ENCODE peak calls at places on chromosomes 7 and 10, in seven cellular contexts. U is heart left ventricle, Q is GM12891, Z is tibial nerve, E is GM12892, Y is ovary, B is H1. T is an unnamed sample.
A peak's percentile ranks its signal among the peaks of the same experiment; 100 is the strongest.

GRCh38 chr7:99008921-99009530 is 130.7 kb downstream of the TRRAP start:
- DNase-seq in Z (no peak), Y (no peak), U (no peak), B (no peak), Q (no peak), E (no peak), T (no peak)

GRCh38 chr7:54397836-54398612 is 144.2 kb upstream of the VSTM2A start:
- DNase-seq in Y (no peak), Z (no peak), Q (no peak), E (no peak), B (no peak), U (no peak), T (no peak)

GRCh38 chr7:77245015-77245755 is 45.6 kb upstream of the FGL2 start:
- DNase-seq in Q (no peak), E (no peak), Z (no peak), U (no peak), Y (no peak), B (no peak), T (no peak)

GRCh38 chr7:33906697-33907096 is 1.4 kb downstream of the BMPER start:
- DNase-seq in U (no peak), Z (no peak), Y (no peak), B (no peak), E (no peak), Q (no peak), T (no peak)

GRCh38 chr10:131895116-131895515 is 5.7 kb upstream of the PPP2R2D start:
- DNase-seq in B (no peak), Q (no peak), U (no peak), E (no peak), Y (no peak), Z (no peak), T (no peak)

GRCh38 chr10:44959243-44960097 is at the start of gene RASSF4:
- DNase-seq in E (peak; percentile 98), Q (peak; percentile 97), B (no peak), Z (peak; percentile 91), Y (peak; percentile 94), U (peak; percentile 96), T (peak; percentile 85)

GRCh38 chr7:47045592-47045991 is 536.3 kb downstream of the TNS3 start:
- DNase-seq in B (no peak), Y (no peak), U (no peak), Q (no peak), Z (no peak), E (no peak), T (no peak)

GRCh38 chr7:81330108-81330507 is 411.3 kb upstream of the SEMA3C start:
- DNase-seq in Y (no peak), U (no peak), E (no peak), Z (no peak), B (no peak), Q (no peak), T (no peak)

GRCh38 chr7:156969972-156970420 is 20.5 kb downstream of the NOM1 start:
- DNase-seq in Q (no peak), E (no peak), B (no peak), Z (no peak), U (no peak), Y (no peak), T (no peak)

GRCh38 chr10:113454341-113455061 is 98.4 kb upstream of the HABP2 start:
- DNase-seq in U (peak; percentile 24), Y (peak; percentile 58), E (no peak), Z (no peak), Q (peak; percentile 17), B (peak; percentile 33), T (peak; percentile 42)

GRCh38 chr7:30788640-30789333 is 17.6 kb downstream of the MINDY4 start:
- DNase-seq in Y (no peak), U (no peak), Q (no peak), Z (no peak), B (no peak), E (no peak), T (no peak)
- TF ChIP-seq POLR2A in Y (no peak), U (no peak), Q (no peak), Z (no peak), B (no peak), E (no peak), T (no peak)

GRCh38 chr10:77756319-77757232 is 119.0 kb upstream of the KCNMA1 start:
- DNase-seq in Y (peak; percentile 42), E (no peak), Z (no peak), B (peak; percentile 56), Q (no peak), U (no peak), T (peak; percentile 53)
- TF ChIP-seq POLR2A in Y (no peak), E (no peak), Z (no peak), B (no peak), Q (no peak), U (no peak), T (no peak)

GRCh38 chr7:50356945-50357268 is 52.4 kb downstream of the IKZF1 start:
- DNase-seq in E (no peak), Z (no peak), B (no peak), Q (no peak), Y (no peak), U (no peak), T (no peak)

GRCh38 chr7:50353894-50354595 is 49.5 kb downstream of the IKZF1 start:
- DNase-seq in U (no peak), E (no peak), Q (no peak), Z (no peak), Y (no peak), B (no peak), T (no peak)

GRCh38 chr7:50356212-50356944 is 51.9 kb downstream of the IKZF1 start:
- DNase-seq in U (peak; percentile 18), E (no peak), Q (no peak), Z (no peak), Y (no peak), B (no peak), T (no peak)

GRCh38 chr7:50357346-50357745 is 52.8 kb downstream of the IKZF1 start:
- DNase-seq in U (no peak), Z (no peak), Y (no peak), Q (no peak), E (no peak), B (no peak), T (no peak)

DNA sequence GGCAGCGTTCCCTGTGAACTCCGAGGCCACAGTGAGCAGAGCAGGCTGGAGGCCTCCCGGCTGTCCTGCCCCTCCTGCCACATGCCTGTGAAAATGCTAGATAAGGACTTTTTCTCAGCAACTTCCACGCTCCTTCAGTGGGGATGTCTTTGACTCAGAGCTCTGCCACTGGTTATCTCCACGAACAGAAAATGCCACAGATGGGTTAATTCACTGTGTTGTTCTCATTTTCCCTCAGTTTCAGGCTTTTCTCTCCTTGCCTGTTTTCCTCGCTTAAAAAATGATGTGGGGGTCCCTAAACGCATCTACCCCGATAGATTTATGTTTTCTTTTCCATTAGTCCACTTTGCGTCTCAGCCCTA is 51.3 kb downstream of the IKZF1 start:
- DNase-seq in Y (no peak), Q (no peak), B (no peak), Z (no peak), U (no peak), E (no peak), T (no peak)
- TF ChIP-seq POLR2A in Y (no peak), Q (no peak), B (no peak), Z (no peak), U (no peak), E (no peak), T (no peak)

DNA sequence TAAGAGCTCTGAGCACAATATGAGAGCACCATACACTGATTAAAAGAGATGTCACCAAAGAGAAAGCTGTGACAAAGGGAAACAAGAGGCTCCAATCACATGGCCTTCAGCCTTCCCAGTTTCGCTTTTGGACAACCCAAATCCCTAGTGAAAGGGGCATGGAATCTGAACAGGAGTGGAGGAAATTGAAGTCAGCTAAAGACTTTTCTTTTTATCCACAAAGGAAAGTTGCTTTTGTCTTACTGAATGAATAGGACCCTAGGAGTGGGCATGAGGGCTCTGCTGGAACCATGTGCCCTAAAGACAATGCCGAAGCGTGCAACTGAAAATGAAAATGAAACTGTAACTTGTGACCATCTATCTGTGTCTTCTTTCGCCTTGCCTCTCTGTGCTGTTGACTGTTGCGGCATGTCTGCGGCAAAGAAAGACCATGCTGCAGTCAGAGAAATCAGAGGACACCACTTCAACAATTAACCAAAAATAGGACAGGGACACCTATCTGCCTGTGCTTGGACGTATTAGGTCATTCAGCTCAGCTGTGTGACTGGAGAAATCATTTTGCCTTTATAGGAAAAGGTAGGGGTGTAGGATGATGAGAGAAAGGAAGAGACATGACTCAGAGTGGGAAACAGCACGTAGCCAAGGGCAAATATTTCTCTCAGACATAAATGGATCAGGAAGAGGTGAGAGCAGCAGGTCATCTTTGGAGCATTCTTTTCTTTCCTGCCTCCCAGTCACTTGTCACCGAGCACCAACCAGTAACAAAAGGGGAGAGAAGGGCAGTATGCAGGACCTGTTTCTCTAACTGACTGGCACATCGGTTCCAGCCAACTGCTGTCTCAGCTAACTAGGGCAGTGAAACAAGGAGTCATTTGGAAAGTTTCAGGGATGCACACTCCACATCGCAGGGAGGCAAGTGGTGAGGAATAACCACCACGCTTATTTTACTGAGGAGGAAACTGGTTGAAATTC is 12.3 kb downstream of the CAV2 start:
- DNase-seq in Z (no peak), B (no peak), Y (no peak), Q (no peak), U (peak; percentile 50), E (no peak), T (peak; percentile 21)
- TF ChIP-seq POLR2A in Z (no peak), B (no peak), Y (no peak), Q (no peak), U (no peak), E (peak; percentile 41), T (peak; percentile 33)

DNA sequence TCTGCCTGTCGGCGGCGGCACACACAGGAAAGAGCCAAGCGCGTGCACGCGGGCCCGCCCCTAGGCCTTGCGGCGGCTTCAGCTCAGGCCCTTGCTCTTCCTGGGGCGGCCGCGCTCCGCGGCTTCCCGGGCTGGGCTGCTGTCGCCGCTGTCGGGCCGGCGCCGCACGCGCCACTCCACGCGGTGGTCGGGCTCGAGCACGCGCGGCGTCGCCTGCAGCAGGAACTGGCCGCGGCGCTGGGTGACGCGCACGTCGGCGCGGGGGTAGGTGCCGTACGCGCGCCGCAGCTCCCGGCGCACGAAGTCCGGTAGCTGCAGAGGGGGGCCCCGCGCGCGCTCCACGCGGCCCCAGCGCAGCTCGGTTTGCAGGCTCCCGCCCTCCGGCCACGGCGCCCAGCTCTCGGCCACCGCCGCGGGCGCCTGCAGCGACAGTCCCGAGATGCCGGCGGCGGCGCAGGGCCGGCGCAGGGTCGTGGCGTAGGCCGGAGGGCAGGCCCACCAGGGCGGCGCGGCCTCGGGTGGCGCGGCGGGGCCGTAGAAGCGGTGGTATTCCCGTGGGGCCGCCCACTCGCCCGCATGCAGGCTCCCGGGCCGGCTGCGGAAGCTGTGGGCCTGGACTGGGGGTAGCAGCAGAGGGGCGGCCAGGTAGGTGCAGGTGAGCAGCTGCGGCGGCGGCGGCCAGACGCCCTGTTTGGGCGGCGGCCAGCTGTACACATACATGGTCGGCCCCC is 804 bp downstream of the C10orf95 start:
- DNase-seq in E (peak; percentile 92), U (peak; percentile 85), Z (peak; percentile 38), Y (peak; percentile 86), B (no peak), Q (peak; percentile 90), T (peak; percentile 79)
- TF ChIP-seq POLR2A in E (peak; percentile 85), U (peak; percentile 69), Z (peak; percentile 77), Y (peak; percentile 10), B (no peak), Q (peak; percentile 51), T (peak; percentile 78)

GRCh38 chr10:54622017-54622416 is 179.0 kb downstream of the PCDH15 start:
- DNase-seq in B (no peak), E (no peak), Q (no peak), U (no peak), Y (no peak), Z (no peak), T (no peak)
- TF ChIP-seq POLR2A in B (no peak), E (no peak), Q (no peak), U (no peak), Y (no peak), Z (no peak), T (no peak)